ENCODE peak calls at places on chromosomes 2 and 18, in six cellular contexts. Q is fibroblast of lung, X is IMR-90, G is tibial artery, W is DND-41, Z is A549. K is an unnamed sample.

GRCh38 chr2:61853086-61853847 is 593 bp downstream of the FAM161A start:
- DNase-seq in Q (peak), X (no peak), G (no peak), W (no peak), Z (peak), K (no peak)

GRCh38 chr2:149313512-149313972 is 16.8 kb upstream of the LYPD6 start:
- DNase-seq in Q (peak), X (peak), G (no peak), W (no peak), Z (peak), K (no peak)

GRCh38 chr2:219421323-219421722 is 3.1 kb downstream of the DES start:
- DNase-seq in Q (no peak), X (no peak), G (no peak), W (no peak), Z (no peak), K (no peak)

GRCh38 chr2:45616663-45617411 is 5.8 kb upstream of the SRBD1 start:
- DNase-seq in Q (peak), X (peak), G (no peak), W (no peak), Z (peak), K (no peak)

GRCh38 chr18:57624988-57625387 is 3.4 kb upstream of the NARS1 start:
- DNase-seq in Q (peak), X (peak), G (no peak), W (no peak), Z (peak), K (no peak)

GRCh38 chr2:11377915-11378649 is 33.6 kb upstream of the ROCK2 start:
- DNase-seq in Q (no peak), X (peak), G (peak), W (no peak), Z (no peak), K (no peak)

GRCh38 chr18:23837591-23837990 is 148.3 kb downstream of the LAMA3 start:
- DNase-seq in Q (peak), X (peak), G (no peak), W (no peak), Z (no peak), K (no peak)

GRCh38 chr2:76448956-76449355 is 738.2 kb upstream of the GCFC2 start:
- DNase-seq in Q (no peak), X (no peak), G (no peak), W (no peak), Z (no peak), K (no peak)

GRCh38 chr18:2687390-2688001 is 32.0 kb downstream of the SMCHD1 start:
- DNase-seq in Q (no peak), X (no peak), G (no peak), W (no peak), Z (no peak), K (no peak)

GRCh38 chr18:66872277-66872676 is 268.4 kb upstream of the CDH19 start:
- DNase-seq in Q (peak), X (no peak), G (no peak), W (no peak), Z (peak), K (peak)

GRCh38 chr2:54672587-54673456 is 50.6 kb upstream of the EML6 start:
- DNase-seq in Q (no peak), X (no peak), G (no peak), W (no peak), Z (no peak), K (no peak)

GRCh38 chr2:182503886-182504285 is 77.0 kb upstream of the PDE1A start:
- DNase-seq in Q (peak), X (peak), G (no peak), W (no peak), Z (no peak), K (no peak)

GRCh38 chr2:163692611-163693482 is 43.0 kb downstream of the FIGN start:
- DNase-seq in Q (peak), X (peak), G (no peak), W (no peak), Z (no peak), K (no peak)

GRCh38 chr2:150165988-150166965 is 321.2 kb downstream of the RND3 start:
- DNase-seq in Q (peak), X (no peak), G (peak), W (no peak), Z (peak), K (no peak)

GRCh38 chr2:42978175-42978886 is 185.9 kb upstream of the HAAO start:
- DNase-seq in Q (no peak), X (no peak), G (peak), W (no peak), Z (no peak), K (no peak)

GRCh38 chr2:120108049-120108448 is 95.2 kb downstream of the EPB41L5 start:
- DNase-seq in Q (peak), X (peak), G (no peak), W (no peak), Z (peak), K (no peak)

GRCh38 chr2:69241039-69241586 is 145.9 kb downstream of the GFPT1 start:
- DNase-seq in Q (no peak), X (no peak), G (no peak), W (no peak), Z (no peak), K (no peak)

GRCh38 chr18:57737661-57738060 is 65.5 kb downstream of the ATP8B1 start:
- DNase-seq in Q (peak), X (peak), G (peak), W (no peak), Z (peak), K (no peak)

GRCh38 chr18:61748024-61748423 is 144.8 kb downstream of the RNF152 start:
- DNase-seq in Q (no peak), X (no peak), G (no peak), W (no peak), Z (no peak), K (no peak)

GRCh38 chr2:86790134-86790827 is 432 bp downstream of the CD8A start:
- DNase-seq in Q (no peak), X (no peak), G (no peak), W (no peak), Z (peak), K (no peak)

GRCh38 chr2:86788881-86789686 is 1.6 kb downstream of the CD8A start:
- DNase-seq in Q (no peak), X (no peak), G (no peak), W (no peak), Z (peak), K (no peak)

GRCh38 chr2:86789687-86790133 is 1.0 kb downstream of the CD8A start:
- DNase-seq in Q (no peak), X (no peak), G (no peak), W (no peak), Z (no peak), K (no peak)

GRCh38 chr2:86791574-86791973 is 861 bp upstream of the CD8A start:
- DNase-seq in Q (no peak), X (no peak), G (no peak), W (no peak), Z (no peak), K (no peak)

DNA sequence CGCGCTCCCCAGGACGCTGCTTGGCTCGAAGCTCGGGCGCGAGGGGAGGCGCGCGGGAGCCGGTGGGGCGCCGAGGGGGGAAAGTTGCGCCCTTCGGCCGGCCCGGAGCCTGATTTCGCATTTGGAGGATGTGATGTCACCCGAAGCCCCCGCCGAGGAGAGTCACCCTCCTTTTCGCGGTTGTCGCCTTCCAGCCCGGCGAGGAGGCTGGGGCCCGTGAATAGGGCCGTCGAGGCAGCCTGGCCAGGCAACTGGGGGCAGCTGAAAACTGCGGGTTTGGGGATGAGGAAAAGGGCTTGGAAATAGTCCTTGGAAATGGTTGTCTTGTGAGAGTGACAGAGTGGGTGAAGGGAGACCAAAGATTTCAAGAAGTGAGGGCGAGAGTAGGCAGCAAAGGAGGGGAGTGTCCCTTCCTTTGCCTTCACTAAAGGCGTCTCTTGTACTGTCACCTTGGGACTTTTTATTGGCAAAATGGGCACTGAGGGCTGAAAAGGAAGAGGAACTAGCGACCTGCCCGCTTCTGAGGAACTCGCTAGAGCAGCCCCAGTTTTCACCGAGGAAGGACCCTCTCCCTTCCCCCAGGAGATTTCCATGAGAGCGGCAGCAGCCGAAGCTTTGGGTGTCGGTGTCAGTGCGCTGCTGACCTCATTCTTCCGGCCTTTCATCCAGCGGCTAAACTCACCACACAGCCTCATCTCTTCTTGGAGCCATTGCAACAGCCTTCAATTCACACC is at the start of gene CD8A:
- DNase-seq in Q (no peak), X (peak), G (no peak), W (no peak), Z (no peak), K (no peak)
- H3K4me3 ChIP-seq in Q (no peak), X (no peak), G (no peak), W (no peak), Z (peak), K (no peak)

GRCh38 chr2:201259216-201259615 is 1.1 kb upstream of the CASP8 start:
- DNase-seq in Q (no peak), X (no peak), G (no peak), W (no peak), Z (no peak), K (no peak)
- H3K4me3 ChIP-seq in Q (peak), X (no peak), G (peak), W (peak), Z (peak), K (peak)

GRCh38 chr18:49894827-49895226 is 81.5 kb upstream of the ACAA2 start:
- DNase-seq in Q (no peak), X (no peak), G (no peak), W (no peak), Z (no peak), K (no peak)
- H3K4me3 ChIP-seq in Q (no peak), X (no peak), G (no peak), W (no peak), Z (no peak), K (no peak)

GRCh38 chr2:230161180-230161579 is 58.6 kb downstream of the SP110 start:
- DNase-seq in Q (no peak), X (peak), G (no peak), W (no peak), Z (no peak), K (no peak)
- H3K4me3 ChIP-seq in Q (no peak), X (no peak), G (no peak), W (no peak), Z (no peak), K (no peak)

GRCh38 chr2:84925724-84926376 is 20.4 kb downstream of the TMSB10 start:
- DNase-seq in Q (peak), X (peak), G (peak), W (peak), Z (peak), K (peak)
- H3K4me3 ChIP-seq in Q (peak), X (peak), G (peak), W (no peak), Z (peak), K (peak)

GRCh38 chr2:71578665-71579371 is 125.5 kb downstream of the DYSF start:
- DNase-seq in Q (peak), X (peak), G (peak), W (no peak), Z (no peak), K (no peak)
- H3K4me3 ChIP-seq in Q (no peak), X (no peak), G (peak), W (no peak), Z (no peak), K (no peak)